ENCODE peak calls at places on chromosome 6, in four cellular contexts. One of them, this sample, is unnamed.

GRCh38 chr6:44661221-44661609 is 273.7 kb downstream of the CDC5L start:
- DNase-seq in heart left ventricle: no peak
- DNase-seq in prostate gland: peak; percentile 57
- DNase-seq in psoas muscle: no peak
- DNase-seq in this sample: no peak

GRCh38 chr6:84314377-84314898 is 87.0 kb upstream of the CEP162 start:
- DNase-seq in psoas muscle: no peak
- DNase-seq in heart left ventricle: no peak
- DNase-seq in prostate gland: no peak
- DNase-seq in this sample: no peak

GRCh38 chr6:151699719-151700118 is 107.8 kb upstream of the ESR1 start:
- DNase-seq in heart left ventricle: no peak
- DNase-seq in prostate gland: no peak
- DNase-seq in psoas muscle: no peak
- DNase-seq in this sample: no peak

GRCh38 chr6:77620290-77620882 is 32.5 kb upstream of the MEI4 start:
- DNase-seq in prostate gland: no peak
- DNase-seq in psoas muscle: no peak
- DNase-seq in heart left ventricle: no peak
- DNase-seq in this sample: no peak

GRCh38 chr6:99810942-99811633 is 182.9 kb downstream of the MCHR2 start:
- DNase-seq in heart left ventricle: no peak
- DNase-seq in prostate gland: no peak
- DNase-seq in psoas muscle: no peak
- DNase-seq in this sample: peak; percentile 53

GRCh38 chr6:154849475-154849874 is 116.3 kb downstream of the SCAF8 start:
- DNase-seq in prostate gland: no peak
- DNase-seq in heart left ventricle: no peak
- DNase-seq in psoas muscle: no peak
- DNase-seq in this sample: no peak

GRCh38 chr6:105170066-105170465 is 9.7 kb downstream of the POPDC3 start:
- DNase-seq in heart left ventricle: no peak
- DNase-seq in prostate gland: no peak
- DNase-seq in psoas muscle: no peak
- DNase-seq in this sample: no peak

GRCh38 chr6:37783831-37784584 is 35.5 kb upstream of the ZFAND3 start:
- DNase-seq in psoas muscle: peak; percentile 37
- DNase-seq in heart left ventricle: no peak
- DNase-seq in prostate gland: peak; percentile 21
- DNase-seq in this sample: peak; percentile 56

GRCh38 chr6:151698921-151699705 is 108.4 kb upstream of the ESR1 start:
- DNase-seq in psoas muscle: no peak
- DNase-seq in heart left ventricle: no peak
- DNase-seq in prostate gland: no peak
- DNase-seq in this sample: no peak

GRCh38 chr6:143555071-143555492 is 43.6 kb upstream of the FUCA2 start:
- DNase-seq in prostate gland: no peak
- DNase-seq in psoas muscle: no peak
- DNase-seq in heart left ventricle: no peak
- DNase-seq in this sample: no peak

GRCh38 chr6:38604700-38605099 is 35.0 kb downstream of the BTBD9 start:
- DNase-seq in prostate gland: no peak
- DNase-seq in heart left ventricle: no peak
- DNase-seq in psoas muscle: no peak
- DNase-seq in this sample: peak; percentile 52

GRCh38 chr6:36111526-36111925 is 18.8 kb upstream of the MAPK13 start:
- DNase-seq in heart left ventricle: no peak
- DNase-seq in prostate gland: no peak
- DNase-seq in psoas muscle: no peak
- DNase-seq in this sample: no peak

GRCh38 chr6:38586992-38587391 is 52.7 kb downstream of the BTBD9 start:
- DNase-seq in prostate gland: no peak
- DNase-seq in heart left ventricle: no peak
- DNase-seq in psoas muscle: no peak
- DNase-seq in this sample: no peak

GRCh38 chr6:26455357-26455970 is 2.3 kb upstream of the BTN2A1 start:
- DNase-seq in psoas muscle: no peak
- DNase-seq in prostate gland: no peak
- DNase-seq in heart left ventricle: no peak
- DNase-seq in this sample: no peak

GRCh38 chr6:5509106-5509505 is 247.8 kb downstream of the FARS2 start:
- DNase-seq in prostate gland: no peak
- DNase-seq in psoas muscle: no peak
- DNase-seq in heart left ventricle: no peak
- DNase-seq in this sample: no peak

GRCh38 chr6:46380152-46380807 is 111.0 kb downstream of the RCAN2 start:
- DNase-seq in prostate gland: no peak
- DNase-seq in psoas muscle: no peak
- DNase-seq in heart left ventricle: no peak
- DNase-seq in this sample: no peak

GRCh38 chr6:42555477-42556457 is 8.1 kb upstream of the UBR2 start:
- DNase-seq in heart left ventricle: no peak
- DNase-seq in psoas muscle: no peak
- DNase-seq in prostate gland: no peak
- DNase-seq in this sample: no peak

GRCh38 chr6:110329729-110330436 is 28.3 kb downstream of the METTL24 start:
- DNase-seq in psoas muscle: no peak
- DNase-seq in prostate gland: no peak
- DNase-seq in heart left ventricle: no peak
- DNase-seq in this sample: no peak
- H3K4me3 ChIP-seq in psoas muscle: peak overlapping the region; percentile 36
- H3K4me3 ChIP-seq in prostate gland: peak overlapping the region; percentile 26
- H3K4me3 ChIP-seq in heart left ventricle: peak overlapping the region; percentile 20
- H3K4me3 ChIP-seq in this sample: peak overlapping the region; percentile 32

GRCh38 chr6:11358904-11359840 is 126.7 kb upstream of the NEDD9 start:
- DNase-seq in prostate gland: peak; percentile 46
- DNase-seq in psoas muscle: no peak
- DNase-seq in heart left ventricle: no peak
- DNase-seq in this sample: no peak
- H3K27ac ChIP-seq in prostate gland: peak overlapping the region; percentile 70
- H3K27ac ChIP-seq in psoas muscle: peak overlapping the region; percentile 6
- H3K27ac ChIP-seq in heart left ventricle: peak overlapping the region; percentile 91
- H3K27ac ChIP-seq in this sample: peak overlapping the region; percentile 71

GRCh38 chr6:169850746-169851145 is 99.3 kb downstream of the ERMARD start:
- DNase-seq in heart left ventricle: no peak
- DNase-seq in prostate gland: no peak
- DNase-seq in psoas muscle: no peak
- DNase-seq in this sample: no peak

GRCh38 chr6:169847773-169848380 is 96.5 kb downstream of the ERMARD start:
- DNase-seq in psoas muscle: no peak
- DNase-seq in heart left ventricle: no peak
- DNase-seq in prostate gland: no peak
- DNase-seq in this sample: no peak

GRCh38 chr6:169848946-169849345 is 97.5 kb downstream of the ERMARD start:
- DNase-seq in prostate gland: no peak
- DNase-seq in psoas muscle: no peak
- DNase-seq in heart left ventricle: peak; percentile 41
- DNase-seq in this sample: no peak

GRCh38 chr6:169850154-169850553 is 98.7 kb downstream of the ERMARD start:
- DNase-seq in prostate gland: no peak
- DNase-seq in psoas muscle: no peak
- DNase-seq in heart left ventricle: no peak
- DNase-seq in this sample: no peak

DNA sequence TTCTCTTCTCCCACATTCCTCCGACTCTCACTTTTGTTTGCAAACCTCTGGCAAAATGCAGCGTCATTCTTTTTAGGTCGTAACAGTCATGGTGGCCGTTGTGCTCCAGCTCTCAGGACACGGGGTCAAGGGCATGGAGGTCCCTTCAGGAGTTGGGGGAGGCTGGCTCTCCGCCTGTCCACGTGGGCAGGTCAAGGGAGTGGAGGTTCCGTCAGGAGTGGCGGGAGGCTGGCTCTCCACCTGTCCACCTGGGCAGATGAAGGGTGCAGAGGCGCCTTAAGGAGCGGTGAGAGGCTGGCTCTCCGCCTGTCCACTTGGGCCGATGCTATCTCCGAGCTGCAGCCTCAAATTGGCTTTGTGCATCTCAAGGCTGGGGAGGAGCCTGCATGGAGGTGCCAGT is 98.0 kb downstream of the ERMARD start:
- DNase-seq in psoas muscle: no peak
- DNase-seq in heart left ventricle: peak; percentile 48
- DNase-seq in prostate gland: no peak
- DNase-seq in this sample: no peak
- H3K9me3 ChIP-seq in psoas muscle: no peaks in the 10 kb centered on the region
- H3K9me3 ChIP-seq in heart left ventricle: no peaks in the 10 kb centered on the region
- H3K9me3 ChIP-seq in prostate gland: no peaks in the 10 kb centered on the region
- H3K9me3 ChIP-seq in this sample: no peaks in the 10 kb centered on the region

GRCh38 chr6:141141870-141142269 is 990.9 kb upstream of the GJE1 start:
- DNase-seq in psoas muscle: no peak
- DNase-seq in prostate gland: no peak
- DNase-seq in heart left ventricle: no peak
- DNase-seq in this sample: no peak

GRCh38 chr6:141139461-141139860 is 993.3 kb upstream of the GJE1 start:
- DNase-seq in heart left ventricle: no peak
- DNase-seq in psoas muscle: no peak
- DNase-seq in prostate gland: no peak
- DNase-seq in this sample: no peak

DNA sequence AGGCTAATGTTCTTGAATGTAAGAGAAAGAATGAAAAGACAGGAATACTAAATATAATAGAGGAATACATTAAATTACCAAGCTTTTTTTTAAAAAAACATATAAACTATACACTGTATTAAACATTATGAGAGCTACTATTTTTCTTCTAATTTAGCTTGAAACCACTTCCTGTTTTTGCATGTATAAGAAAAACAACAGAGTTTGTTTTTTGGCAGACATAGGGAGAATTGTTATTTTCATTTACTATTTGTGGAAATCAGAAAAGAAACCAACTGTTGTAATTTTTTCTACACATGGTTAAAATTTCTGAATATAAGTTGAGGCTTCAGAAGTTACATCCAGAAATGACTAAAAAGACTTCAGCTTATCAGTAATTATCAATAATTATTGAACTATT is 991.8 kb upstream of the GJE1 start:
- DNase-seq in heart left ventricle: no peak
- DNase-seq in prostate gland: no peak
- DNase-seq in psoas muscle: no peak
- DNase-seq in this sample: no peak
- H3K4me3 ChIP-seq in heart left ventricle: no peak overlapping the region
- H3K4me3 ChIP-seq in prostate gland: no peak overlapping the region
- H3K4me3 ChIP-seq in psoas muscle: no peak overlapping the region
- H3K4me3 ChIP-seq in this sample: no peak overlapping the region

GRCh38 chr6:34086558-34086957 is 59.3 kb downstream of the GRM4 start:
- DNase-seq in psoas muscle: no peak
- DNase-seq in heart left ventricle: no peak
- DNase-seq in prostate gland: no peak
- DNase-seq in this sample: no peak

GRCh38 chr6:34082816-34083215 is 63.1 kb downstream of the GRM4 start:
- DNase-seq in heart left ventricle: no peak
- DNase-seq in prostate gland: no peak
- DNase-seq in psoas muscle: no peak
- DNase-seq in this sample: no peak

GRCh38 chr6:34083227-34083889 is 62.5 kb downstream of the GRM4 start:
- DNase-seq in psoas muscle: no peak
- DNase-seq in heart left ventricle: no peak
- DNase-seq in prostate gland: no peak
- DNase-seq in this sample: no peak

GRCh38 chr6:34084591-34085280 is 61.2 kb downstream of the GRM4 start:
- DNase-seq in heart left ventricle: no peak
- DNase-seq in prostate gland: no peak
- DNase-seq in psoas muscle: no peak
- DNase-seq in this sample: no peak

DNA sequence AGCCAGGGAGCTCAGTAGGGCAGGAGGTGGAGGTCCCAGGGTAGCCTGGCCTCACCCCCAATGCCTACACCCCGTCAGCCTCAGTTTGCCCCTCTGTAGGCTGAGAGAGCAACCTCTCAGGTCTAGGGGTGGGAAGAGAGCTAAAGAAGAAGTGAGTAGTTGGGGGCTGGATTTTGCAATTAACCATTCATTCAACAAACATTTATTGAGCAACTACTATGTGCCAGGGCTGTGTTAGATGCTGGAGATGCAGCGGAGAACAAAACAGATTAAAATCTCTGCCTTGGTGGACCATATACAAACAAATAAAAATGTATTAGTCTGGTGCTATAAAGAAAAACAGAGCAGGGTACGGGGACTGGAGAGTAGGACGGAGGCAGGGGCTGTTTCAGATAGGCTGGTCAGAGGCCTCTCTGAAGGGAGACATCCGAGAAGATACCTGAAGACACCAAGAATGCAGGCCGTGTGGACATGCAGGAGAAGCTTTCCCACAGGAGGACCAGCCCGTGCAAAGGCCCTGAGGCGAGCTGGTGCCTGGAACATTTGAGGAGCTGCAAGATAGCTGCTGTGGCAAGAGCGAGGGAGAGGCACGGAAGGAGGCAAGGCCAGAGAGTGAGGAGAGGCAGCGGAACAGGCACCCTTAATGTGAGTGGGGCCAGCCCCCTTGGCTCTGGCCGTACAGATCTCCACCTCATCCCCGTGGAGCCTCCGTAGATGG is 60.3 kb downstream of the GRM4 start:
- DNase-seq in prostate gland: no peak
- DNase-seq in heart left ventricle: no peak
- DNase-seq in psoas muscle: no peak
- DNase-seq in this sample: no peak
- H3K27ac ChIP-seq in prostate gland: no peak overlapping the region
- H3K27ac ChIP-seq in heart left ventricle: no peak overlapping the region
- H3K27ac ChIP-seq in psoas muscle: no peak overlapping the region
- H3K27ac ChIP-seq in this sample: no peak overlapping the region

DNA sequence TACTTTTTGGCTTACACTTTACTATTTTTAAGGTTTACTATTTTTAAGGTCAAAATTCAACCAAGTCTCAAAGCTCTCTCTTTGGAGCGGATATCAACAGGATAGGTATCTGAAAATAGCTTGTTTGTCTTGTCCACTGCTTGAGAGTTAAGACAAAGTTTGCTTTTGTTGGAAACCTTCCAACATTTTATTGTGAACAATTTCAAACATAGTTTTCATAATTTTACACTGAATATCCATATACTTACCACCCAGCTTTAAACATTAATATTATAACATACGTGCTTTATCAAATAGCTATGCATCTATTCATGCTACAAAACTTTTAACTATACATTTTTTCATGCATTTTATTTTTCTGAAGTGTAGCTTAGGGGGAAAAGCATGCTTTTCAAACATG is 109.9 kb downstream of the FYN start:
- DNase-seq in heart left ventricle: no peak
- DNase-seq in prostate gland: no peak
- DNase-seq in psoas muscle: no peak
- DNase-seq in this sample: no peak
- H3K9me3 ChIP-seq in heart left ventricle: no peaks in the 10 kb centered on the region
- H3K9me3 ChIP-seq in prostate gland: no peaks in the 10 kb centered on the region
- H3K9me3 ChIP-seq in psoas muscle: no peaks in the 10 kb centered on the region
- H3K9me3 ChIP-seq in this sample: no peaks in the 10 kb centered on the region